ENCODE peak calls at places on chromosomes 11 and 22, in eight cellular contexts. E is cardiac fibroblast, B is BE2C, M is K562, I is brain microvascular endothelial cell, X is fibroblast of pulmonary artery, Z is fibroblast of mammary gland, G is WERI-Rb-1. P is an unnamed sample.

GRCh38 chr11:115981814-115982471 is 477.7 kb upstream of the CADM1 start:
- DNase-seq in E (no peak), B (no peak), M (no peak), I (no peak), X (no peak), Z (no peak), G (no peak), P (no peak)

GRCh38 chr11:114586797-114587196 is 8.8 kb downstream of the NXPE4 start:
- DNase-seq in E (peak), B (no peak), M (no peak), I (no peak), X (peak), Z (peak), G (no peak), P (no peak)

GRCh38 chr11:2801711-2802388 is 83.7 kb downstream of the CDKN1C start:
- DNase-seq in E (no peak), B (peak), M (no peak), I (no peak), X (no peak), Z (no peak), G (peak), P (no peak)

GRCh38 chr11:2099523-2100316 is 39.5 kb downstream of the IGF2 start:
- DNase-seq in E (no peak), B (no peak), M (no peak), I (no peak), X (no peak), Z (no peak), G (no peak), P (peak)

GRCh38 chr11:1460396-1460795 is 26.2 kb downstream of the MOB2 start:
- DNase-seq in E (peak), B (no peak), M (no peak), I (no peak), X (peak), Z (peak), G (no peak), P (no peak)

GRCh38 chr22:21589415-21589814 is 21.9 kb downstream of the UBE2L3 start:
- DNase-seq in E (no peak), B (no peak), M (no peak), I (no peak), X (no peak), Z (no peak), G (no peak), P (no peak)

GRCh38 chr22:50221410-50222300 is 20.8 kb downstream of the SELENOO start:
- DNase-seq in E (no peak), B (no peak), M (no peak), I (no peak), X (no peak), Z (no peak), G (no peak), P (no peak)

GRCh38 chr11:23991140-23991539 is 505.7 kb upstream of the LUZP2 start:
- DNase-seq in E (peak), B (no peak), M (no peak), I (peak), X (peak), Z (peak), G (no peak), P (no peak)

GRCh38 chr22:43433904-43434600 is 22.2 kb downstream of the MPPED1 start:
- DNase-seq in E (no peak), B (no peak), M (no peak), I (no peak), X (no peak), Z (no peak), G (no peak), P (no peak)

GRCh38 chr22:20392983-20393704 is 807 bp upstream of the ZNF74 start:
- DNase-seq in E (no peak), B (no peak), M (no peak), I (no peak), X (no peak), Z (no peak), G (no peak), P (no peak)

GRCh38 chr11:77154381-77155081 is 26.5 kb downstream of the MYO7A start:
- DNase-seq in E (no peak), B (no peak), M (no peak), I (no peak), X (no peak), Z (no peak), G (no peak), P (no peak)

GRCh38 chr11:92340839-92341238 is 116.2 kb downstream of the FAT3 start:
- DNase-seq in E (peak), B (peak), M (peak), I (peak), X (peak), Z (peak), G (peak), P (peak)

GRCh38 chr11:74437441-74437840 is 29.9 kb downstream of the KCNE3 start:
- DNase-seq in E (no peak), B (no peak), M (no peak), I (peak), X (peak), Z (no peak), G (no peak), P (no peak)

GRCh38 chr11:88603499-88603898 is 266.0 kb upstream of the CTSC start:
- DNase-seq in E (peak), B (no peak), M (no peak), I (no peak), X (peak), Z (peak), G (no peak), P (no peak)

GRCh38 chr11:104968365-104968855 is at the start of gene CASP4:
- DNase-seq in E (peak), B (no peak), M (no peak), I (peak), X (peak), Z (peak), G (no peak), P (peak)

GRCh38 chr11:32143378-32143777 is 52.5 kb downstream of the RCN1 start:
- DNase-seq in E (no peak), B (no peak), M (no peak), I (no peak), X (no peak), Z (peak), G (no peak), P (no peak)

GRCh38 chr11:34890089-34890488 is 26.1 kb downstream of the APIP start:
- DNase-seq in E (peak), B (no peak), M (no peak), I (no peak), X (peak), Z (no peak), G (no peak), P (peak)

GRCh38 chr11:47672283-47672730 is 29.9 kb upstream of the MTCH2 start:
- DNase-seq in E (no peak), B (no peak), M (no peak), I (peak), X (peak), Z (peak), G (no peak), P (peak)

GRCh38 chr22:31683181-31684105 is 21.4 kb upstream of the PISD start:
- DNase-seq in E (no peak), B (no peak), M (no peak), I (no peak), X (no peak), Z (peak), G (no peak), P (peak)

GRCh38 chr11:9530901-9531625 is 42.4 kb upstream of the WEE1 start:
- DNase-seq in E (no peak), B (no peak), M (no peak), I (no peak), X (no peak), Z (no peak), G (peak), P (no peak)

GRCh38 chr11:66232769-66233168 is 35.7 kb upstream of the RAB1B start:
- DNase-seq in E (no peak), B (no peak), M (no peak), I (no peak), X (no peak), Z (no peak), G (no peak), P (no peak)

GRCh38 chr11:104776501-104777170 is 121.6 kb downstream of the CASP12 start:
- DNase-seq in E (no peak), B (no peak), M (no peak), I (no peak), X (no peak), Z (no peak), G (no peak), P (peak)

GRCh38 chr22:21680830-21681565 is 15.2 kb downstream of the PPIL2 start:
- DNase-seq in E (no peak), B (no peak), M (peak), I (no peak), X (no peak), Z (no peak), G (no peak), P (no peak)

GRCh38 chr22:43435851-43436535 is 24.2 kb downstream of the MPPED1 start:
- DNase-seq in E (no peak), B (peak), M (no peak), I (no peak), X (no peak), Z (no peak), G (peak), P (no peak)

GRCh38 chr11:66328307-66329144 is 7.7 kb downstream of the RIN1 start:
- DNase-seq in E (peak), B (peak), M (peak), I (peak), X (peak), Z (peak), G (peak), P (peak)

GRCh38 chr11:2885676-2886081 is at the start of gene CDKN1C:
- DNase-seq in E (peak), B (peak), M (peak), I (peak), X (peak), Z (peak), G (peak), P (peak)

GRCh38 chr11:116857316-116857715 is 19.9 kb upstream of the APOA1 start:
- DNase-seq in E (peak), B (no peak), M (no peak), I (no peak), X (peak), Z (peak), G (no peak), P (no peak)

GRCh38 chr22:25139062-25139461 is 60.6 kb upstream of the CRYBB3 start:
- DNase-seq in E (peak), B (no peak), M (no peak), I (no peak), X (peak), Z (no peak), G (no peak), P (no peak)

GRCh38 chr11:117833401-117833891 is 8.9 kb upstream of the FXYD2 start:
- DNase-seq in E (no peak), B (no peak), M (no peak), I (no peak), X (no peak), Z (no peak), G (peak), P (peak)

GRCh38 chr11:73034777-73035176 is 107.3 kb downstream of the FCHSD2 start:
- DNase-seq in E (no peak), B (no peak), M (no peak), I (no peak), X (no peak), Z (no peak), G (no peak), P (no peak)

GRCh38 chr11:2178906-2179494 is 7.4 kb upstream of the TH start:
- DNase-seq in E (peak), B (no peak), M (no peak), I (peak), X (peak), Z (peak), G (no peak), P (peak)

GRCh38 chr22:22710719-22711531 is 66.5 kb downstream of the GGTLC2 start:
- DNase-seq in E (peak), B (peak), M (peak), I (peak), X (peak), Z (peak), G (peak), P (peak)

GRCh38 chr11:63985812-63986155 is 454 bp upstream of the OTUB1 start:
- DNase-seq in E (no peak), B (no peak), M (peak), I (no peak), X (no peak), Z (no peak), G (no peak), P (no peak)

GRCh38 chr11:33590471-33590870 is 110.2 kb downstream of the C11orf91 start:
- DNase-seq in E (no peak), B (no peak), M (no peak), I (no peak), X (no peak), Z (no peak), G (no peak), P (no peak)

DNA sequence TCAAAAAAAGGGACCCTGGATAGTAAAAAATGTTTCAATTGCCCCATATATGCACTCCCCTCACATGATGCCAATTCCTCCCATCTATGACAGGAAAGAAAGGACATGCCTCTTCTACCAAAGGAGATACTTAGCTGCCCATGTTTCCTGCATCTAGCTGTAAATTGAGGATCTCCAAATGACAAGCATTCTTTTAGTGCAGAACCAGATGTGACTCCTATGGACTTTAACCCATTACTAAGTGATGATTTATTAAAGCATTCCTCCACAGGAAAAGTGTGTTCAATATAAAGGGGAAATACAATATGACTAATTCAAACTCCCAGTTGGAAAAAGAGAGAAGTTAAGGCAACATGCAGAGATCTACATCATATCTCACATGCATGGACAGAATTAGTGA is 221.3 kb downstream of the FAM76B start:
- DNase-seq in E (no peak), B (no peak), M (no peak), I (no peak), X (no peak), Z (no peak), G (no peak), P (no peak)
- TF ChIP-seq CTCF in E (no peak), B (no peak), M (no peak), I (no peak), X (no peak), Z (no peak), G (no peak), P (no peak)

DNA sequence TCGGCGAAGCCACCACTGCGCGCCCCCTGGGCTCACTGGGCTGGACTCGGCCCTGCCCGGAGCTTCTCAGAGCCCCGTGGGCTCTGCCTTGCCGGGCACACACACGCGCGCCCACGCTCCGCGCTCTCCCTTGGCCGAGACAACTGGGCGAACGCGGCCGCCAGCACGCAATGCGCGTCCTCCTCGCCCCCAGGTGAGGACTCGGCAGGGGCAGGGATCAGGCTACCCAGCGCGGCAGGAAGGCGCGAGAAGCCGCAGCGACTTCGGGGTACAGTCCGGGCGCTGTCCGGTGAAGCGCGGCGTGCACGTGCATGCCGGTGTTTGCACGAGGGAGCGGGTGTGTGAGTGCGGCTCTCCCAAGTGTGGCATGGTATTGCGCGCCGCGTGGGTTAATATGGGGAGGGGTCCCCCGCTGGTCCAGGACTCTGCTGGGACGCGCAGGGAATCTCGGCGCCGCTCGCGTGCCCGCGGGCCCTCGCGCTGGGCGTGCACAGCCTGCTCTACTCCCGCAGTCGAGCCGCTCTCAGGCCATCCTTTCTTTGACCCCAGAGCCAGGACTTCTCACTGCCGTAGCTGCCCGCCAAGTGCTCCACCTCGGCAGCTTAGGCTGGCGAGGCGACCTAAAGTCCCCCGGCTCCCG is 5.5 kb downstream of the WNT7B start:
- DNase-seq in E (no peak), B (no peak), M (no peak), I (no peak), X (no peak), Z (no peak), G (no peak), P (no peak)
- H3K4me3 ChIP-seq in E (peak), B (peak), M (no peak), I (peak), X (peak), Z (peak), G (peak), P (peak)

DNA sequence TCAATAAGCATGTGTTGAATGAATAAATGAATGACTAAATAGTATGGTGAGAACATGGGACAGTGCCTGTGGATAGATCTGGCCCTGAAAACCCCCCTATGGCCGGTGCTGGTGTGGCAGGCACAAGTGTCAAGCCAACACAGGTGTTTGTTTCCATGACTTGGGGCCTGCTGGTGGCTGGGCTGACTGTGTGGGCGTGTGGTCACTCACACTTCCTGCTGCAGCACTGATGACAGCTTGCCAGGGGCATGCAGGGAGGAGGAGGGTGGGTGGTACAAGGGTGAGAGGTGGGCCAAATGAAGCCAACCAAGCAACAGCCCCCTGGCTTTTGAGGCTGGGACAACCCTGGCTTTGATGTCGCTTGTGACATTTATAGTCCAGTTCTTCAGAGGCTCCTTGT is 30.3 kb upstream of the ABCC8 start:
- DNase-seq in E (no peak), B (no peak), M (peak), I (no peak), X (no peak), Z (no peak), G (no peak), P (no peak)
- TF ChIP-seq CTCF in E (no peak), B (no peak), M (no peak), I (no peak), X (no peak), Z (no peak), G (no peak), P (no peak)

DNA sequence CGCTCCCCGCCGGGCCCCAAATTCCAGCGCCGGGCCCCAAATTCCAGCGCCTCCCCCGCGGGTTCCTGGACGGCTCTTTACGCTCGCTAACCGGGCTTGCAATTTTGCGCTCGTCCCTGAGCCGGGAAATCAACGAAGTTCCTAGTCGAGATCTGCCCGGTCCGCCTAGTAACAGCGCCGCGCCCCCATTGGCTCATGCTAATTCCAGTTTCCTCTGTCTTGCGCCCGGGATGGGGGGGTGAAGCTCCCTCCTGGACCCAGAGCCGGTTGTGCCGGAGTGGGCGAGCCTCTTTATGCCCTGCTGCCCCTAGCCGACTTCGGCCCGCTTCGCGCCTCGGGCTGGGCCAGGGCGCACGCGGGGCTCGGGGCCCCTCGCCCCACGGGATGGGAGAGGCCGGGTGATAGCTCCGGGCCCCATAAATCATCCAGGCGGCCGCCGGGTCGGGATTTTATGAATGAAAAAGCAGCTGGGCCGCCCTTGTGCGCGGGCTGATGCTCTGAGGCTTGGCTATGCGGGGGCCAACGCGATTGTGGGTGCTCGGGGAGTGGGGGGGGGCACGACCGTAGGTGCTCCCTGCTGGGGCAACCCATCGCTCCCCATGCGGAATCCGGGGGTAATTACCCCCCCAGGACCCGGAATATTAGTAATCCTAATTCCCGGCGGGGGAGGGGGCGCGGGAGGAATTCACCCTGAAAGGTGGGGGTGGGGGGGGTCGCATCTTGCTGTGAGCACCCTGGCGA is 1.8 kb upstream of the CCND1 start:
- DNase-seq in E (peak), B (peak), M (peak), I (peak), X (peak), Z (peak), G (peak), P (peak)
- H3K4me3 ChIP-seq in E (peak), B (peak), M (peak), I (peak), X (peak), Z (peak), G (peak), P (peak)

GRCh38 chr22:28935713-28936112 is 52.3 kb downstream of the ZNRF3 start:
- DNase-seq in E (no peak), B (no peak), M (peak), I (no peak), X (no peak), Z (no peak), G (no peak), P (no peak)
- TF ChIP-seq CTCF in E (peak), B (peak), M (peak), I (peak), X (peak), Z (no peak), G (peak), P (peak)

GRCh38 chr11:40294343-40294723 is 1165.1 kb downstream of the LRRC4C start:
- DNase-seq in E (no peak), B (no peak), M (no peak), I (no peak), X (no peak), Z (no peak), G (no peak), P (no peak)
- H3K4me3 ChIP-seq in E (no peak), B (peak), M (no peak), I (no peak), X (no peak), Z (no peak), G (no peak), P (no peak)

DNA sequence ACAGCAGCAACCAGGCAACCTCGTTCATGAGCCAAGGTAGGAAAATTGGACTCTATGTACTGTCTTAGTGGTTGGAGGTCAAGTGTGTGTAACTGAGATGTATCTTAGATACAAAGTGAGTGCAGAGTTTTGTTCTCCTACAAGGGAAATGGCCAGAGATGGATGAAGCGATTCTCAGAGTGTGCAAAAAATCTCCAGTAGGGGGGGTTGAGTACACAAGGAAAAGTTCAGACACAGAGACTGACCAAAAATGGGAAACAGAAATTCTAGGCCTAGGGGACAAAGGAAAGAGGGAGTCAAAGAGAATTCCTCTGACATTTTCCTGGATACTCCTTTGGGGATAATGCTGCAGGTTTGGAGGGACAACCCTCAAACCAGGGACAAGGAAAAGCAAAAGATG is 38.2 kb upstream of the OR5AK2 start:
- DNase-seq in E (peak), B (no peak), M (no peak), I (no peak), X (no peak), Z (no peak), G (no peak), P (peak)
- TF ChIP-seq CTCF in E (no peak), B (peak), M (no peak), I (no peak), X (no peak), Z (no peak), G (no peak), P (peak)

GRCh38 chr11:29124436-29124835 is 892.4 kb downstream of the KCNA4 start:
- DNase-seq in E (no peak), B (no peak), M (no peak), I (no peak), X (no peak), Z (no peak), G (peak), P (no peak)

GRCh38 chr11:29119691-29120328 is 897.0 kb downstream of the KCNA4 start:
- DNase-seq in E (peak), B (no peak), M (no peak), I (peak), X (peak), Z (peak), G (no peak), P (peak)

GRCh38 chr11:29119116-29119515 is 897.7 kb downstream of the KCNA4 start:
- DNase-seq in E (peak), B (no peak), M (no peak), I (peak), X (peak), Z (peak), G (no peak), P (peak)

GRCh38 chr11:29125621-29126020 is 891.2 kb downstream of the KCNA4 start:
- DNase-seq in E (no peak), B (no peak), M (no peak), I (no peak), X (no peak), Z (peak), G (no peak), P (no peak)

GRCh38 chr11:29120329-29120695 is 896.5 kb downstream of the KCNA4 start:
- DNase-seq in E (no peak), B (no peak), M (no peak), I (no peak), X (no peak), Z (no peak), G (no peak), P (no peak)
- H3K4me3 ChIP-seq in E (peak), B (no peak), M (no peak), I (no peak), X (no peak), Z (no peak), G (no peak), P (no peak)